ENCODE peak calls at places on chromosomes 12 and 14, in ten cellular contexts. Z, X, Y, E, Q, R, B, K, M and A are unnamed samples.

GRCh38 chr12:108198043-108198442 is 69.0 kb downstream of the WSCD2 start:
- DNase-seq in B (no peak), E (no peak), X (no peak), Q (no peak), Y (no peak), R (no peak), M (no peak), K (no peak), Z (no peak), A (no peak)

GRCh38 chr14:104100171-104101085 is 14.9 kb downstream of the ASPG start:
- DNase-seq in X (no peak), B (no peak), Q (no peak), Y (no peak), E (no peak), Z (no peak), K (no peak), M (no peak), R (no peak), A (no peak)

GRCh38 chr12:29103539-29103974 is 45.5 kb upstream of the FAR2 start:
- DNase-seq in B (no peak), M (no peak), K (no peak), Q (no peak), Y (no peak), Z (no peak), X (no peak), R (no peak), E (no peak), A (no peak)

GRCh38 chr14:97218336-97218712 is 421.1 kb downstream of the VRK1 start:
- DNase-seq in Z (no peak), M (no peak), R (no peak), E (no peak), Y (no peak), Q (no peak), B (no peak), K (no peak), X (no peak), A (no peak)

GRCh38 chr12:59459966-59460365 is 135.9 kb upstream of the SLC16A7 start:
- DNase-seq in Q (no peak), M (peak), E (no peak), Z (peak), Y (no peak), K (no peak), X (no peak), B (no peak), R (no peak), A (no peak)

GRCh38 chr14:36857136-36857535 is 195.5 kb downstream of the PAX9 start:
- DNase-seq in K (no peak), E (no peak), Y (no peak), B (no peak), M (no peak), Z (no peak), Q (no peak), X (no peak), R (no peak), A (no peak)

GRCh38 chr14:81446279-81447007 is 46.3 kb upstream of the STON2 start:
- DNase-seq in B (no peak), M (no peak), Q (no peak), Y (no peak), Z (no peak), K (no peak), R (no peak), E (no peak), X (no peak), A (no peak)

GRCh38 chr12:3483089-3483488 is 7.9 kb upstream of the PRMT8 start:
- DNase-seq in R (no peak), E (no peak), K (no peak), Z (no peak), B (no peak), Q (no peak), Y (no peak), M (no peak), X (no peak), A (peak)

GRCh38 chr12:98296462-98297079 is 218.8 kb upstream of the TMPO start:
- DNase-seq in Y (no peak), K (no peak), E (no peak), M (no peak), Z (no peak), B (peak), R (no peak), X (no peak), Q (no peak), A (no peak)

GRCh38 chr12:112176321-112177010 is 51.1 kb downstream of the TRAFD1 start:
- DNase-seq in K (no peak), R (no peak), B (no peak), M (no peak), Z (no peak), Y (no peak), E (no peak), Q (no peak), X (no peak), A (no peak)

GRCh38 chr12:85445060-85445938 is 165.3 kb downstream of the ALX1 start:
- DNase-seq in E (no peak), Y (no peak), B (no peak), Z (no peak), X (no peak), R (no peak), K (no peak), M (no peak), Q (no peak), A (no peak)

GRCh38 chr12:132162508-132163031 is 18.3 kb downstream of the NOC4L start:
- DNase-seq in E (no peak), M (peak), K (no peak), R (no peak), Z (peak), Y (no peak), B (no peak), X (peak), Q (peak), A (no peak)

GRCh38 chr14:101707863-101708620 is 53.5 kb upstream of the PPP2R5C start:
- DNase-seq in K (no peak), B (no peak), M (no peak), R (no peak), Y (no peak), X (peak), Q (no peak), E (peak), Z (no peak), A (no peak)

GRCh38 chr12:131724534-131724933 is 13.6 kb downstream of the SFSWAP start:
- DNase-seq in Z (no peak), K (no peak), B (no peak), X (no peak), Y (no peak), M (no peak), E (no peak), R (no peak), Q (no peak), A (no peak)

GRCh38 chr12:121505513-121505912 is 75.3 kb downstream of the KDM2B start:
- DNase-seq in R (no peak), K (no peak), Z (no peak), M (peak), B (no peak), E (no peak), Q (no peak), Y (no peak), X (no peak), A (no peak)

GRCh38 chr14:95197498-95198010 is 40.2 kb upstream of the DICER1 start:
- DNase-seq in Y (no peak), E (no peak), X (no peak), Q (no peak), Z (no peak), K (no peak), M (no peak), R (peak), B (no peak), A (no peak)

GRCh38 chr14:22460461-22461195 is 128.4 kb downstream of the DAD1 start:
- DNase-seq in E (no peak), B (no peak), X (no peak), R (no peak), Y (no peak), Q (no peak), Z (no peak), M (no peak), K (no peak), A (no peak)

GRCh38 chr12:50077099-50077498 is 8.0 kb upstream of the SMARCD1 start:
- DNase-seq in E (no peak), B (no peak), R (no peak), Z (no peak), X (peak), K (no peak), M (no peak), Q (no peak), Y (no peak), A (no peak)

GRCh38 chr12:88153959-88154358 is 11.9 kb downstream of the TMTC3 start:
- DNase-seq in K (no peak), B (peak), Y (no peak), X (no peak), E (no peak), R (no peak), M (peak), Z (peak), Q (no peak), A (peak)

GRCh38 chr12:41264281-41264680 is 76.2 kb downstream of the PDZRN4 start:
- DNase-seq in Q (no peak), Z (no peak), E (no peak), K (no peak), M (peak), Y (no peak), B (no peak), X (no peak), R (peak), A (peak)

GRCh38 chr12:25327321-25327720 is 76.6 kb upstream of the KRAS start:
- DNase-seq in K (no peak), Q (no peak), Z (no peak), R (no peak), X (no peak), E (no peak), M (no peak), B (no peak), Y (no peak), A (no peak)

GRCh38 chr12:124307556-124307825 is 12.6 kb downstream of the RFLNA start:
- DNase-seq in M (no peak), Z (no peak), Q (no peak), X (no peak), E (no peak), B (no peak), K (no peak), R (no peak), Y (no peak), A (no peak)

GRCh38 chr14:54226103-54226502 is 170.7 kb upstream of the CDKN3 start:
- DNase-seq in X (no peak), M (peak), K (no peak), R (no peak), Z (no peak), E (no peak), Y (no peak), Q (no peak), B (no peak), A (no peak)

GRCh38 chr14:99807413-99808132 is 14.4 kb downstream of the EML1 start:
- DNase-seq in Q (no peak), E (no peak), K (no peak), M (peak), R (no peak), B (no peak), Z (no peak), X (no peak), Y (peak), A (no peak)

GRCh38 chr14:83894519-83894918 is 1635.4 kb upstream of the FLRT2 start:
- DNase-seq in Z (no peak), Y (no peak), B (no peak), X (no peak), E (no peak), K (no peak), Q (no peak), R (no peak), M (no peak), A (no peak)

GRCh38 chr14:93006484-93007128 is 83.7 kb downstream of the CHGA start:
- DNase-seq in B (no peak), E (no peak), Y (no peak), X (no peak), M (peak), Z (no peak), R (no peak), Q (no peak), K (no peak), A (no peak)

GRCh38 chr14:95526483-95527391 is 8.1 kb upstream of the GLRX5 start:
- DNase-seq in B (no peak), Y (no peak), Q (no peak), M (peak), R (no peak), E (no peak), X (peak), Z (no peak), K (no peak), A (no peak)

GRCh38 chr12:92068441-92068840 is 77.2 kb downstream of the BTG1 start:
- DNase-seq in X (no peak), B (no peak), Q (no peak), Y (no peak), R (no peak), Z (no peak), M (no peak), K (no peak), E (no peak), A (no peak)

GRCh38 chr12:7856516-7856915 is 16.2 kb downstream of the SLC2A14 start:
- DNase-seq in E (no peak), Y (no peak), K (no peak), M (peak), X (no peak), R (no peak), B (no peak), Z (no peak), Q (no peak), A (no peak)

GRCh38 chr12:131487379-131488129 is 223.3 kb upstream of the SFSWAP start:
- DNase-seq in Z (no peak), R (no peak), K (no peak), B (no peak), Q (no peak), E (peak), Y (no peak), X (no peak), M (peak), A (no peak)

GRCh38 chr12:76669981-76670380 is 93.9 kb upstream of the ZDHHC17 start:
- DNase-seq in Q (no peak), K (no peak), Z (no peak), R (no peak), E (no peak), Y (no peak), M (no peak), X (no peak), B (no peak), A (no peak)

GRCh38 chr14:45252356-45253069 is 489 bp downstream of the MIS18BP1 start:
- DNase-seq in B (peak), X (no peak), M (peak), Q (no peak), K (no peak), E (no peak), R (no peak), Y (no peak), Z (no peak), A (peak)

GRCh38 chr14:36091096-36091495 is 85.4 kb downstream of the PTCSC3 start:
- DNase-seq in Y (no peak), E (peak), K (no peak), M (peak), X (no peak), B (peak), Z (peak), R (no peak), Q (no peak), A (peak)

GRCh38 chr12:80936353-80936641 is 1.4 kb downstream of the LIN7A start:
- DNase-seq in R (no peak), Z (no peak), M (no peak), K (no peak), Y (no peak), B (no peak), E (no peak), Q (no peak), X (no peak), A (no peak)